ENCODE peak calls at places on chromosomes 6 and 20, in five cellular contexts. One of them, this sample, is unnamed.

GRCh38 chr20:11564491-11564890 is 353.2 kb upstream of the BTBD3 start:
- DNase-seq in K562: no peak
- DNase-seq in stomach: no peak
- DNase-seq in HepG2: no peak
- DNase-seq in transverse colon: no peak
- DNase-seq in this sample: no peak

GRCh38 chr20:46520540-46520939 is 7.2 kb upstream of the ZNF334 start:
- DNase-seq in K562: no peak
- DNase-seq in stomach: no peak
- DNase-seq in HepG2: no peak
- DNase-seq in transverse colon: no peak
- DNase-seq in this sample: no peak

GRCh38 chr6:56101141-56101553 is 146.2 kb downstream of the COL21A1 start:
- DNase-seq in K562: no peak
- DNase-seq in stomach: no peak
- DNase-seq in HepG2: peak
- DNase-seq in transverse colon: no peak
- DNase-seq in this sample: no peak

GRCh38 chr6:154928325-154928922 is 66.7 kb upstream of the TIAM2 start:
- DNase-seq in K562: peak
- DNase-seq in stomach: peak
- DNase-seq in HepG2: peak
- DNase-seq in transverse colon: peak
- DNase-seq in this sample: peak

GRCh38 chr6:150048099-150048498 is 20.8 kb downstream of the ULBP3 start:
- DNase-seq in K562: no peak
- DNase-seq in stomach: no peak
- DNase-seq in HepG2: no peak
- DNase-seq in transverse colon: no peak
- DNase-seq in this sample: no peak

GRCh38 chr6:107488875-107489635 is 862 bp upstream of the SOBP start:
- DNase-seq in K562: peak
- DNase-seq in stomach: no peak
- DNase-seq in HepG2: peak
- DNase-seq in transverse colon: no peak
- DNase-seq in this sample: peak

GRCh38 chr6:28866342-28867077 is 57.3 kb downstream of the TRIM27 start:
- DNase-seq in K562: peak
- DNase-seq in stomach: peak
- DNase-seq in HepG2: peak
- DNase-seq in transverse colon: peak
- DNase-seq in this sample: peak

GRCh38 chr6:152318278-152318677 is 318.9 kb downstream of the SYNE1 start:
- DNase-seq in K562: no peak
- DNase-seq in stomach: no peak
- DNase-seq in HepG2: no peak
- DNase-seq in transverse colon: no peak
- DNase-seq in this sample: no peak

GRCh38 chr6:148743476-148743875 is 3.4 kb upstream of the UST start:
- DNase-seq in K562: no peak
- DNase-seq in stomach: no peak
- DNase-seq in HepG2: no peak
- DNase-seq in transverse colon: no peak
- DNase-seq in this sample: no peak

GRCh38 chr6:25774120-25774730 is 19.7 kb downstream of the SLC17A4 start:
- DNase-seq in K562: no peak
- DNase-seq in stomach: no peak
- DNase-seq in HepG2: no peak
- DNase-seq in transverse colon: no peak
- DNase-seq in this sample: no peak

GRCh38 chr6:40792183-40792582 is 205.0 kb upstream of the LRFN2 start:
- DNase-seq in K562: no peak
- DNase-seq in stomach: no peak
- DNase-seq in HepG2: no peak
- DNase-seq in transverse colon: no peak
- DNase-seq in this sample: no peak

GRCh38 chr6:2760882-2761842 is 4.0 kb upstream of the WRNIP1 start:
- DNase-seq in K562: peak
- DNase-seq in stomach: no peak
- DNase-seq in HepG2: no peak
- DNase-seq in transverse colon: no peak
- DNase-seq in this sample: no peak

GRCh38 chr6:75101896-75102680 is 103.8 kb downstream of the COL12A1 start:
- DNase-seq in K562: no peak
- DNase-seq in stomach: no peak
- DNase-seq in HepG2: no peak
- DNase-seq in transverse colon: no peak
- DNase-seq in this sample: no peak

GRCh38 chr20:59765599-59766177 is 161.3 kb downstream of the PHACTR3 start:
- DNase-seq in K562: peak
- DNase-seq in stomach: no peak
- DNase-seq in HepG2: no peak
- DNase-seq in transverse colon: no peak
- DNase-seq in this sample: no peak

GRCh38 chr6:47105469-47106188 is 63.5 kb upstream of the ADGRF1 start:
- DNase-seq in K562: no peak
- DNase-seq in stomach: no peak
- DNase-seq in HepG2: no peak
- DNase-seq in transverse colon: no peak
- DNase-seq in this sample: no peak

GRCh38 chr6:43702522-43703440 is 15.2 kb upstream of the MRPS18A start:
- DNase-seq in K562: peak
- DNase-seq in stomach: peak
- DNase-seq in HepG2: peak
- DNase-seq in transverse colon: peak
- DNase-seq in this sample: peak

GRCh38 chr6:55886185-55886836 is 10.9 kb upstream of the BMP5 start:
- DNase-seq in K562: no peak
- DNase-seq in stomach: no peak
- DNase-seq in HepG2: peak
- DNase-seq in transverse colon: no peak
- DNase-seq in this sample: no peak

GRCh38 chr20:55264825-55265224 is 740.5 kb downstream of the CBLN4 start:
- DNase-seq in K562: no peak
- DNase-seq in stomach: no peak
- DNase-seq in HepG2: no peak
- DNase-seq in transverse colon: no peak
- DNase-seq in this sample: no peak

GRCh38 chr6:52139985-52140680 is 46.0 kb upstream of the IL17A start:
- DNase-seq in K562: no peak
- DNase-seq in stomach: no peak
- DNase-seq in HepG2: no peak
- DNase-seq in transverse colon: no peak
- DNase-seq in this sample: no peak

GRCh38 chr6:28490191-28490890 is 25.3 kb downstream of the GPX6 start:
- DNase-seq in K562: peak
- DNase-seq in stomach: no peak
- DNase-seq in HepG2: no peak
- DNase-seq in transverse colon: no peak
- DNase-seq in this sample: no peak

GRCh38 chr6:101391772-101392560 is 1.5 kb upstream of the GRIK2 start:
- DNase-seq in K562: no peak
- DNase-seq in stomach: no peak
- DNase-seq in HepG2: no peak
- DNase-seq in transverse colon: no peak
- DNase-seq in this sample: no peak

GRCh38 chr6:145887969-145888368 is 73.4 kb upstream of the FBXO30 start:
- DNase-seq in K562: peak
- DNase-seq in stomach: no peak
- DNase-seq in HepG2: no peak
- DNase-seq in transverse colon: no peak
- DNase-seq in this sample: no peak

GRCh38 chr6:125142614-125143013 is 11.0 kb upstream of the TPD52L1 start:
- DNase-seq in K562: no peak
- DNase-seq in stomach: no peak
- DNase-seq in HepG2: no peak
- DNase-seq in transverse colon: no peak
- DNase-seq in this sample: no peak

GRCh38 chr20:2804041-2804828 is 3.8 kb upstream of the CPXM1 start:
- DNase-seq in K562: peak
- DNase-seq in stomach: no peak
- DNase-seq in HepG2: no peak
- DNase-seq in transverse colon: no peak
- DNase-seq in this sample: no peak

GRCh38 chr6:95408111-95408510 is 169.2 kb upstream of the MANEA start:
- DNase-seq in K562: no peak
- DNase-seq in stomach: no peak
- DNase-seq in HepG2: no peak
- DNase-seq in transverse colon: no peak
- DNase-seq in this sample: no peak

GRCh38 chr20:51140671-51141070 is 117.8 kb upstream of the KCNG1 start:
- DNase-seq in K562: no peak
- DNase-seq in stomach: no peak
- DNase-seq in HepG2: no peak
- DNase-seq in transverse colon: no peak
- DNase-seq in this sample: no peak

GRCh38 chr20:62368629-62369507 is 1.8 kb upstream of the LAMA5 start:
- DNase-seq in K562: peak
- DNase-seq in stomach: peak
- DNase-seq in HepG2: peak
- DNase-seq in transverse colon: peak
- DNase-seq in this sample: no peak

GRCh38 chr6:37979392-37980221 is 160.1 kb downstream of the ZFAND3 start:
- DNase-seq in K562: no peak
- DNase-seq in stomach: no peak
- DNase-seq in HepG2: no peak
- DNase-seq in transverse colon: no peak
- DNase-seq in this sample: no peak

GRCh38 chr6:126307859-126308258 is 32.1 kb upstream of the CENPW start:
- DNase-seq in K562: no peak
- DNase-seq in stomach: no peak
- DNase-seq in HepG2: no peak
- DNase-seq in transverse colon: no peak
- DNase-seq in this sample: no peak

GRCh38 chr20:313402-313801 is 11.9 kb upstream of the SOX12 start:
- DNase-seq in K562: no peak
- DNase-seq in stomach: no peak
- DNase-seq in HepG2: no peak
- DNase-seq in transverse colon: no peak
- DNase-seq in this sample: no peak

GRCh38 chr6:29011276-29011734 is 6.2 kb upstream of the ZNF311 start:
- DNase-seq in K562: peak
- DNase-seq in stomach: no peak
- DNase-seq in HepG2: no peak
- DNase-seq in transverse colon: peak
- DNase-seq in this sample: no peak

GRCh38 chr6:121522265-121522664 is 86.8 kb downstream of the GJA1 start:
- DNase-seq in K562: no peak
- DNase-seq in stomach: no peak
- DNase-seq in HepG2: no peak
- DNase-seq in transverse colon: no peak
- DNase-seq in this sample: no peak

DNA sequence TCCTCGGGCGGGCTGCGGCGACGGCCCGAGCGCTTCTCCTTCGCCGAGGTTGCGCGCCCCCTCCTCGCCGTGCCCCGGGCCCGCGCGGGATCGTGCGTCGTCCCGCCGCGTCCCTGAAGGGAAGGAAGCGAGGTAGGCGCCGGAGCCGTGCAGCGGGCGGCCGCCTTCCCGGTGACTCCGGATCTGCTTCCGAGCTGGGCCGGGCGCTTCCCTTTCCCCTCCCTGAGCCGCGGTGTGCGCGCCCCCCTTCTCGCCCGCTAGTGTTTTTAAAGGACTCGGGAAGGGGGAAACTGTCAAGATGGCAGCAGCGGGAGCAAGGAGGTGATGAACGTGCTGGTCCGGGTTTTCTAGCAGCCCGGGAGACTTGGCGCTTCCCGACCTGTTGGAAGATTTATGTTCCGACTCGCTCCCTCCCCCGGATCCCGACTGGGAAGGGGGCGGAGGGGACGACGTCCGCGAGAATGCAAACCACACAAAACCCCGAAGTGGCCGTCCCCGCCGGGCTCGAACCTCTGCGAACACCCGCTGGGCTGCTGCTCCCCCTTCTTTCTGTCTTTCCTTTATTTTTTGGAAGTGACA is 744 bp upstream of the FOXO3 start:
- DNase-seq in K562: peak
- DNase-seq in stomach: peak
- DNase-seq in HepG2: peak
- DNase-seq in transverse colon: peak
- DNase-seq in this sample: peak
- TF ChIP-seq EP300 in K562: peak
- TF ChIP-seq EP300 in stomach: no peak
- TF ChIP-seq EP300 in HepG2: no peak
- TF ChIP-seq EP300 in transverse colon: no peak
- TF ChIP-seq EP300 in this sample: no peak

GRCh38 chr6:16399198-16399597 is 160.8 kb downstream of the GMPR start:
- DNase-seq in K562: no peak
- DNase-seq in stomach: no peak
- DNase-seq in HepG2: no peak
- DNase-seq in transverse colon: no peak
- DNase-seq in this sample: no peak
- TF ChIP-seq POLR2AphosphoS5 in K562: no peak
- TF ChIP-seq POLR2AphosphoS5 in stomach: no peak
- TF ChIP-seq POLR2AphosphoS5 in HepG2: no peak
- TF ChIP-seq POLR2AphosphoS5 in transverse colon: no peak
- TF ChIP-seq POLR2AphosphoS5 in this sample: no peak

DNA sequence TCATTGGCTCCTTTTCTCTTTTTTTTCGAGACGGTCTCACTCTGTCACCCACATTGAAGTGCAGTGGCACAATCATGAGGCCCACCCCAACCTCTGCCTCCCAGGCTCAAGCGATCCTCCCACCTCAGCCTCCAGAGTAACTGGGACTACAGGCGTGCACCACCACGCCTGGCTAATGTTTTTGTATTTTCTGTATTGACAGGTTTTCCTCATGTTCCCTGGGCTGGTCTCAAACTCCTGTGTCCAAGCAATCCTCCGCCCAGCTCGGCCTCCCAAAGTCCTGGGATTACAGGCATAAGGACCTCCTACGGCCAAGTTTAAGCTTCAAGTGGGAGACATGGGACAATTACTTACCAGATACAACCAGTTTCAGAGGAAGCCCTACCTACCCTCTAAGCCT is 9.4 kb upstream of the POU5F1 start:
- DNase-seq in K562: no peak
- DNase-seq in stomach: no peak
- DNase-seq in HepG2: no peak
- DNase-seq in transverse colon: no peak
- DNase-seq in this sample: no peak
- H3K4me3 ChIP-seq in K562: no peak
- H3K4me3 ChIP-seq in stomach: no peak
- H3K4me3 ChIP-seq in HepG2: no peak
- H3K4me3 ChIP-seq in transverse colon: no peak
- H3K4me3 ChIP-seq in this sample: no peak

GRCh38 chr6:53986721-53987526 is 124.3 kb upstream of the MLIP start:
- DNase-seq in K562: no peak
- DNase-seq in stomach: no peak
- DNase-seq in HepG2: no peak
- DNase-seq in transverse colon: no peak
- DNase-seq in this sample: no peak
- TF ChIP-seq EP300 in K562: no peak
- TF ChIP-seq EP300 in stomach: no peak
- TF ChIP-seq EP300 in HepG2: no peak
- TF ChIP-seq EP300 in transverse colon: no peak
- TF ChIP-seq EP300 in this sample: no peak

GRCh38 chr20:63854766-63855362 is 6.4 kb upstream of the ABHD16B start:
- DNase-seq in K562: no peak
- DNase-seq in stomach: no peak
- DNase-seq in HepG2: no peak
- DNase-seq in transverse colon: no peak
- DNase-seq in this sample: no peak
- TF ChIP-seq POLR2AphosphoS5 in K562: no peak
- TF ChIP-seq POLR2AphosphoS5 in stomach: no peak
- TF ChIP-seq POLR2AphosphoS5 in HepG2: no peak
- TF ChIP-seq POLR2AphosphoS5 in transverse colon: no peak
- TF ChIP-seq POLR2AphosphoS5 in this sample: no peak

This sample was measured in suprapubic skin.